ENCODE peak calls at places on chromosomes 4 and X, in six cellular contexts. V, F, B, K, X and E are unnamed samples.

GRCh38 chr4:147103403-147103946 is 157.8 kb upstream of the TTC29 start:
- DNase-seq in V (peak; percentile 96), F (peak; percentile 58), B (no peak), K (no peak), X (peak; percentile 5), E (peak; percentile 98)

GRCh38 chr4:81040175-81040659 is 9.7 kb downstream of the BMP3 start:
- DNase-seq in V (peak; percentile 24), F (no peak), B (no peak), K (peak; percentile 44), X (no peak), E (peak; percentile 39)

GRCh38 chr4:25875281-25875745 is 12.5 kb upstream of the SEL1L3 start:
- DNase-seq in V (no peak), F (no peak), B (no peak), K (no peak), X (no peak), E (no peak)

GRCh38 chr4:184453402-184454160 is 20.8 kb downstream of the IRF2 start:
- DNase-seq in V (peak; percentile 91), F (no peak), B (peak; percentile 75), K (peak; percentile 81), X (peak; percentile 64), E (peak; percentile 85)

GRCh38 chrX:97389761-97390192 is 506.1 kb downstream of the RPA4 start:
- DNase-seq in V (peak; percentile 77), F (no peak), B (no peak), K (peak; percentile 13), X (no peak), E (peak; percentile 88)

GRCh38 chr4:163624727-163625126 is 130.2 kb downstream of the TMA16 start:
- DNase-seq in V (no peak), F (no peak), B (no peak), K (no peak), X (no peak), E (no peak)

GRCh38 chr4:125679989-125680388 is 365.2 kb downstream of the FAT4 start:
- DNase-seq in V (no peak), F (no peak), B (no peak), K (no peak), X (no peak), E (no peak)

GRCh38 chr4:150078996-150079581 is 844 bp downstream of the DCLK2 start:
- DNase-seq in V (peak; percentile 13), F (peak; percentile 23), B (no peak), K (no peak), X (peak; percentile 35), E (peak; percentile 44)

GRCh38 chr4:185662030-185662778 is 126.9 kb upstream of the PDLIM3 start:
- DNase-seq in V (no peak), F (no peak), B (no peak), K (no peak), X (no peak), E (no peak)

GRCh38 chrX:133868687-133869086 is 116.7 kb downstream of the GPC3 start:
- DNase-seq in V (no peak), F (no peak), B (no peak), K (no peak), X (peak; percentile 2), E (no peak)

GRCh38 chr4:7241587-7242125 is 49.3 kb downstream of the SORCS2 start:
- DNase-seq in V (no peak), F (no peak), B (no peak), K (no peak), X (no peak), E (no peak)

GRCh38 chr4:80393970-80394250 is 58.4 kb downstream of the CFAP299 start:
- DNase-seq in V (no peak), F (no peak), B (no peak), K (no peak), X (no peak), E (no peak)

GRCh38 chr4:109184421-109184956 is 118.0 kb downstream of the COL25A1 start:
- DNase-seq in V (no peak), F (no peak), B (no peak), K (no peak), X (no peak), E (no peak)

GRCh38 chrX:24498975-24499374 is 33.9 kb downstream of the PDK3 start:
- DNase-seq in V (no peak), F (no peak), B (no peak), K (peak; percentile 13), X (no peak), E (peak; percentile 22)

GRCh38 chrX:24494544-24495113 is 29.5 kb downstream of the PDK3 start:
- DNase-seq in V (peak; percentile 58), F (no peak), B (no peak), K (no peak), X (peak; percentile 61), E (peak; percentile 72)

GRCh38 chrX:24493740-24494543 is 28.9 kb downstream of the PDK3 start:
- DNase-seq in V (no peak), F (no peak), B (no peak), K (no peak), X (peak; percentile 17), E (no peak)

GRCh38 chrX:24495700-24496099 is 30.6 kb downstream of the PDK3 start:
- DNase-seq in V (no peak), F (no peak), B (no peak), K (no peak), X (no peak), E (no peak)

DNA sequence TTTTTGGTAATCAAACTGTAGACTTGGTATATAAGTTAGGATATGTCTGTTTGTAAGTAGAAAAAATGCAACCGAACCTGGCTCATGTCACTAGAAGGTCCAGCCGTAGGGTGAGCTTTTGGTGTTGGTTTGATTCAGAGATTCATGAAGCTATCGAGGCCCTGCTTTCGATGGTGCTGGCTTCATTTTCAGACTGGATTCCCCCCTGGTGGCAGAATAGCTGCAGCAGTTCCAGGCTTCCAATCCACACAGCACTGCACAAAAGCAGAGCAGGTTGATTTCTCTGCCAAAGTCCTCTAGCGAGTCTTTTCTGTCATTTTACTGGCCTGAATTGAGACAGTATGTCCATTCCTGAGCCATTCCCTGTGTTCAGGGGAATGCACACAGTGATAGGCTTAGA is 33.1 kb downstream of the PDK3 start:
- DNase-seq in V (peak; percentile 9), F (no peak), B (no peak), K (peak; percentile 1), X (peak; percentile 22), E (peak; percentile 7)
- TF ChIP-seq CTCF in V (peak; percentile 50), F (no peak), B (no peak), K (no peak), X (no peak), E (peak; percentile 18)

GRCh38 chr4:88284378-88285234 is at the start of gene PPM1K:
- DNase-seq in V (peak; percentile 100), F (peak; percentile 100), B (peak; percentile 98), K (peak; percentile 98), X (peak; percentile 99), E (peak; percentile 97)
- TF ChIP-seq CTCF in V (peak; percentile 20), F (peak; percentile 7), B (no peak), K (no peak), X (peak; percentile 30), E (no peak)

GRCh38 chr4:165375465-165375864 is 3.3 kb upstream of the CPE start:
- DNase-seq in V (no peak), F (no peak), B (no peak), K (no peak), X (no peak), E (no peak)

GRCh38 chr4:165379662-165380061 is 854 bp downstream of the CPE start:
- DNase-seq in V (peak; percentile 79), F (peak; percentile 13), B (no peak), K (no peak), X (peak; percentile 4), E (no peak)

GRCh38 chr4:165378398-165378762 is 428 bp upstream of the CPE start:
- DNase-seq in V (no peak), F (no peak), B (no peak), K (no peak), X (no peak), E (no peak)

GRCh38 chr4:165381821-165382373 is 3.1 kb downstream of the CPE start:
- DNase-seq in V (no peak), F (no peak), B (no peak), K (no peak), X (no peak), E (no peak)

DNA sequence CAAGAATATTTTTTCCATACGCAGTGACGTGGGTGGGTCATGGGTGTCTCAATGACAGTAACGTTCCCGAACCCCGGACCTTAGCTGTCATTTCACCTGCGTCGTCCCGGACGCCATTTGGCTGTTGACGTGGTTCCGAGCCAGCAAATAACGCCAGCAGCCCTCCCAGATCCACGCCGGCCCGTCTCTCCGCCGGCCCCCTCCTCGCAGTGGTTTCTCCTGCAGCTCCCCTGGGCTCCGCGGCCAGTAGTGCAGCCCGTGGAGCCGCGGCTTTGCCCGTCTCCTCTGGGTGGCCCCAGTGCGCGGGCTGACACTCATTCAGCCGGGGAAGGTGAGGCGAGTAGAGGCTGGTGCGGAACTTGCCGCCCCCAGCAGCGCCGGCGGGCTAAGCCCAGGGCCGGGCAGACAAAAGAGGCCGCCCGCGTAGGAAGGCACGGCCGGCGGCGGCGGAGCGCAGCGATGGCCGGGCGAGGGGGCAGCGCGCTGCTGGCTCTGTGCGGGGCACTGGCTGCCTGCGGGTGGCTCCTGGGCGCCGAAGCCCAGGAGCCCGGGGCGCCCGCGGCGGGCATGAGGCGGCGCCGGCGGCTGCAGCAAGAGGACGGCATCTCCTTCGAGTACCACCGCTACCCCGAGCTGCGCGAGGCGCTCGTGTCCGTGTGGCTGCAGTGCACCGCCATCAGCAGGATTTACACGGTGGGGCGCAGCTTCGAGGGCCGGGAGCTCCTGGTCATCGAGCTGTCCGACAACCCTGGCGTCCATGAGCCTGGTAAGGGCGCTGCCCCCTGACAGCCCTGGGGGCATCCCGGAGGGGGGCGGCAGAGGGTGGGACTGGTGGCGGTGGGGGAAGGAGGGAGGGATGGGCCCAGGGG is at the start of gene CPE:
- DNase-seq in V (peak; percentile 71), F (peak; percentile 81), B (peak; percentile 76), K (peak; percentile 66), X (peak; percentile 70), E (peak; percentile 63)
- TF ChIP-seq CTCF in V (peak; percentile 69), F (peak; percentile 35), B (peak; percentile 55), K (no peak), X (no peak), E (no peak)

GRCh38 chr4:143251781-143252180 is 67.1 kb downstream of the USP38 start:
- DNase-seq in V (no peak), F (no peak), B (no peak), K (no peak), X (no peak), E (peak; percentile 60)

GRCh38 chr4:143256456-143256855 is 71.7 kb downstream of the USP38 start:
- DNase-seq in V (no peak), F (no peak), B (no peak), K (no peak), X (no peak), E (no peak)

GRCh38 chr4:143253156-143253555 is 68.4 kb downstream of the USP38 start:
- DNase-seq in V (no peak), F (no peak), B (no peak), K (no peak), X (no peak), E (no peak)

GRCh38 chr4:143252478-143252877 is 67.8 kb downstream of the USP38 start:
- DNase-seq in V (no peak), F (no peak), B (no peak), K (no peak), X (no peak), E (no peak)

DNA sequence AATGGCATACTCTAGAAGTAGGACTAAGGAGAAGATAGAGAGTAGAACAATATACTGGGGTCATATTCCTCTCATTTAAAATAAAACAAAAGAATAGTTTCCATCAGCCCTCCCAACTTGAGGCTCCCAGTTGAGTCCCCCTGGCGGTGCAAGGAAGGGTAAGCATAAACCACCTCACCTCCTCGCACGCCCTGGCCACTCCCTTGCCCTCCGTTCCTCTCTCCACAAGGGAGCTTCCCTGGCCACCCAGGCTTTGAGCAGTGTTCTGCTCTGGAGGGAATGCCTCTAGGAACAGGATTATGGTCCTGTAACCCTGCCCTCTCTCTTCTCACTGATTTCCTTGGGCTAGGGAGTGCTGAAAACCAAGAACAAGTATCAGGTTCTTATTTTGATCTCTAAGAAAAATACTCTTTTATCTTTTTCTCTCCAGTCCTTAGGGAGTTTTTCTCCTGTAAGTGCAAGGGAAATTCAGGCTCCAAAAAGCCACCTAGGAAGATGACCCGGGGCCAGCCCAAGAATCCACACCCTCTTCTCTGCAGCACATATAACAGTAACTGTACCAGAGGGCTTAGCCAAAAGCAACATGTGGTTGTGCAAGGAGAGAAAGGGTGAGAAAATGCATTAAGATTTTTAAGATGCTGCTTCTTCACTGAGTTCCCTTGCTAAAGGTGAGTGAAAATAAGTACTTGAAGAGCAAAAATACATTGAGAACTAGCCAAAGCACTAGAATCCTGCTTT is 69.9 kb downstream of the USP38 start:
- DNase-seq in V (no peak), F (no peak), B (no peak), K (no peak), X (no peak), E (no peak)
- TF ChIP-seq CTCF in V (peak; percentile 22), F (no peak), B (no peak), K (no peak), X (no peak), E (no peak)